ENCODE peak calls at places on chromosomes 1 and 21, in four cellular contexts. A is IMR-90, S is mesendoderm, B is H9. D is an unnamed sample.

GRCh38 chr1:174534789-174535188 is 87.0 kb downstream of the GPR52 start:
- DNase-seq in A (peak; percentile 82), S (no peak), B (no peak), D (no peak)

GRCh38 chr1:24768873-24769605 is 23.8 kb downstream of the CLIC4 start:
- DNase-seq in A (no peak), S (no peak), B (no peak), D (no peak)

GRCh38 chr1:66725885-66726665 is 26.2 kb upstream of the DYNLT5 start:
- DNase-seq in A (peak; percentile 81), S (peak; percentile 82), B (peak; percentile 72), D (peak; percentile 66)

GRCh38 chr1:107196973-107197562 is 56.2 kb downstream of the NTNG1 start:
- DNase-seq in A (peak; percentile 3), S (peak; percentile 94), B (peak; percentile 74), D (peak; percentile 12)

GRCh38 chr1:34266127-34266951 is 89.6 kb downstream of the C1orf94 start:
- DNase-seq in A (no peak), S (peak; percentile 66), B (peak; percentile 42), D (no peak)

GRCh38 chr1:225529726-225530125 is 101.9 kb upstream of the LBR start:
- DNase-seq in A (no peak), S (no peak), B (no peak), D (no peak)

GRCh38 chr21:37087188-37087587 is 14.1 kb downstream of the TTC3 start:
- DNase-seq in A (peak; percentile 82), S (peak; percentile 8), B (no peak), D (no peak)

GRCh38 chr1:222420621-222421020 is 127.3 kb downstream of the HHIPL2 start:
- DNase-seq in A (no peak), S (no peak), B (no peak), D (no peak)

GRCh38 chr1:119327436-119328155 is 41.0 kb upstream of the HAO2 start:
- DNase-seq in A (no peak), S (peak; percentile 78), B (peak; percentile 74), D (peak; percentile 38)

GRCh38 chr1:166738873-166739272 is 100.4 kb upstream of the POGK start:
- DNase-seq in A (no peak), S (no peak), B (no peak), D (no peak)

GRCh38 chr1:2413495-2414296 is 1.3 kb upstream of the PEX10 start:
- DNase-seq in A (no peak), S (peak; percentile 44), B (peak; percentile 54), D (no peak)

GRCh38 chr1:115771094-115771846 is 2.8 kb upstream of the CASQ2 start:
- DNase-seq in A (no peak), S (peak; percentile 94), B (peak; percentile 78), D (no peak)
- H2BK15ac ChIP-seq in A (no peak overlapping the region), S (no peak overlapping the region), B (no peak overlapping the region), D (no peak overlapping the region)

GRCh38 chr1:8025061-8025670 is 943 bp downstream of the ERRFI1 start:
- DNase-seq in A (no peak), S (no peak), B (no peak), D (no peak)
- H3K4me1 ChIP-seq in A (peaks cover 15% of the 10 kb centered on the region), S (peaks cover 9% of the 10 kb centered on the region), B (peaks cover 5% of the 10 kb centered on the region), D (peaks cover 22% of the 10 kb centered on the region)

GRCh38 chr1:205852969-205853368 is 3.0 kb upstream of the PM20D1 start:
- DNase-seq in A (no peak), S (no peak), B (no peak), D (no peak)
- H2AK5ac ChIP-seq in A (no peak overlapping the region), S (no peak overlapping the region), B (no peak overlapping the region), D (no peak overlapping the region)

GRCh38 chr1:91706140-91706957 is 179.6 kb downstream of the TGFBR3 start:
- DNase-seq in A (no peak), S (peak; percentile 26), B (no peak), D (no peak)
- H2BK15ac ChIP-seq in A (no peak overlapping the region), S (no peak overlapping the region), B (no peak overlapping the region), D (no peak overlapping the region)

DNA sequence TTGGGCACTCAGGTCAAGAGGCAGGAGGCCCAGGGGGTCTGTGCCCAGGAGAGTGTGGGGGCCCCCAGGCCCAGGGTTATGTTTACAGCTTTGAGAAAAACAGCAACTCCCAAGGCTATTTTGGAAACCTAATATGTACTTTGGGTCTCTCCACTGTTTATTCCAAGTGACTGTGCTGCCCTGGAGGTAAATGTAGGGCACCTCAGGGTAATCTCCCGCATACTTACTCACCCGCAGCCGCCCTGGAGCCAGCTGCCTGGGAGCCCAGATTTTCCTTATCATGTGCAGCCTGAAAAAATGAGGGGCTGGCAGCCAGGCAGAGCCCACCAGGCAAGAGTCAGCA is 20.0 kb downstream of the IFFO2 start:
- DNase-seq in A (no peak), S (no peak), B (no peak), D (no peak)
- H3K4me1 ChIP-seq in A (peaks cover 43% of the 10 kb centered on the region), S (peaks cover 9% of the 10 kb centered on the region), B (no peaks in the 10 kb centered on the region), D (peaks cover 13% of the 10 kb centered on the region)

DNA sequence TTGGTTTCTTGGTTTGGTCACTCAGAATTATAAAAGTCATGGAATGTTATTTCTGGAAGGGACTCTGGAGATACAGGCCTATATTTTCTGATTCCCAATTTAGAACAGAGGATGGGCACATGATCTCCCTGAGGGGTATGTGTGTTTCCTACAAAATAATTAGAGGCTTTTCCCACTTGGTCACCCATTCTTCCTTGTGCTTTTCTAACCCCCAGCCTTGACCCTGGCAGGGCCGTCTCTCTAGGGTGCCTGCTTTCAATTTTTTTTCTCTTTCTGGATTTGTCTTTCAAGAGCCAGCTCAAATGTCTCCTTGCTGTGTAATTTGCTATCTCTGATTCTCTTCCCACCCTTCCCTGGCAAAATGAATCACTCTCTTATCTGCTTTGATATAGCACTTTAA is 131.9 kb downstream of the HLX start:
- DNase-seq in A (no peak), S (no peak), B (no peak), D (no peak)
- H2AK5ac ChIP-seq in A (no peak overlapping the region), S (no peak overlapping the region), B (no peak overlapping the region), D (no peak overlapping the region)

GRCh38 chr1:65632230-65632629 is 160.5 kb upstream of the PDE4B start:
- DNase-seq in A (no peak), S (no peak), B (no peak), D (no peak)
- H2BK15ac ChIP-seq in A (no peak overlapping the region), S (no peak overlapping the region), B (no peak overlapping the region), D (no peak overlapping the region)

GRCh38 chr21:39984613-39985012 is 117.4 kb downstream of the PCP4 start:
- DNase-seq in A (no peak), S (no peak), B (no peak), D (no peak)
- H3K4me1 ChIP-seq in A (no peaks in the 10 kb centered on the region), S (no peaks in the 10 kb centered on the region), B (no peaks in the 10 kb centered on the region), D (no peaks in the 10 kb centered on the region)

DNA sequence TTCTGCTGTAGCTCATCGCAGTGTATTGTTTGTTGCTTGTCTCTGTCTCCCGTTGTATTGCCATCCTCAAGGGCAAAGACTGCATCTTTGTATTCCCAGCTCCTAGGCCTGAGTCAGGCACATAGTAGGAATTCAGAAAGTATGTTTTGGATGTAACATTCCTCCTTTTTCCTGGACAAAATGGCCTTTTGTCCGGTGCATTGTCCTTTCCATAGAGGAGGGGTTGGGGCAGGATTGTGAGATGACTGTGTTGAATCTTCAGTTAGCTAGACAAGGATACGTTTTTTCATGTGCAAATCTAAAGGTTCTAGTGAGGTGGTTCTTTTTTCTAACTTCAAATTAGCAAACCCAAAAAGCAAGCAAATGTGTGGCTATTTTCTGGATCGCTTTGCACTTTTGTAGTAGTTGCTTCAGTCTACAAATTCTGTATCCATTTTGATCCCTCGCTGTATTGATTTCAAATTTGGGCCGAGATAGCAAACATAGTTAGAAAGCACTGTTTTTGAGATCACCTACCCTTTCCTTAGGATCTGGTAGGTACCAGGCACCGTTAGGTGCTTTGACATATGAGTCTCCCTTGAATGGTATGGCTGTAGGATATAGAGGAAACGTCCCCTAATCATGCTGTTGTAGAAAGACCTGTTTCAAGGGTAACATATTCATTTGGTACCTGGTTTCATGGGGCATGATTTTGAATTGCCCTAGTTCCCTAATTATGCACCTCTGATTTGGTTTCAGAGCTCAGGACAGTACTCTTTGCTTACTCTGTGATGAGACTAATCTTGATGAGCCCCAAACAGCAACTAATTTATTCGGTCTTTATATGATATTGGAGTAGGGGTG is 1.2 kb downstream of the PPP1R8 start:
- DNase-seq in A (peak; percentile 5), S (no peak), B (no peak), D (no peak)
- H2AK5ac ChIP-seq in A (peak overlapping the region; percentile 74), S (no peak overlapping the region), B (no peak overlapping the region), D (no peak overlapping the region)

GRCh38 chr1:202112864-202113689 is 9.6 kb upstream of the GPR37L1 start:
- DNase-seq in A (peak; percentile 11), S (no peak), B (no peak), D (no peak)
- H2BK15ac ChIP-seq in A (no peak overlapping the region), S (no peak overlapping the region), B (no peak overlapping the region), D (no peak overlapping the region)

D was measured in neuronal stem cell.